ENCODE peak calls at places on chromosomes 2 and 18, in four cellular contexts. F is GM12865, O is cardiac fibroblast, S is WTC11. J is an unnamed sample.

GRCh38 chr2:199308567-199308966 is 149.2 kb downstream of the SATB2 start:
- DNase-seq in S (no peak), O (no peak), F (no peak), J (no peak)

GRCh38 chr18:46555724-46556123 is 101.3 kb downstream of the LOXHD1 start:
- DNase-seq in S (peak), F (peak), O (peak), J (no peak)

GRCh38 chr2:241356871-241357260 is 781 bp downstream of the FARP2 start:
- DNase-seq in F (no peak), O (no peak), S (no peak), J (no peak)

GRCh38 chr2:172894723-172895387 is 159.2 kb downstream of the RAPGEF4 start:
- DNase-seq in O (no peak), S (no peak), F (no peak), J (no peak)

GRCh38 chr2:56474412-56475158 is 290.8 kb downstream of the CCDC85A start:
- DNase-seq in O (peak), F (no peak), S (no peak), J (no peak)

GRCh38 chr2:38191516-38191915 is 115.6 kb upstream of the CYP1B1 start:
- DNase-seq in S (no peak), F (no peak), O (no peak), J (no peak)

GRCh38 chr18:59823611-59824195 is 76.1 kb upstream of the PMAIP1 start:
- DNase-seq in F (peak), O (peak), S (peak), J (no peak)

GRCh38 chr18:48996901-48997463 is 46.2 kb upstream of the SMAD7 start:
- DNase-seq in O (peak), F (no peak), S (no peak), J (no peak)

GRCh38 chr2:159545080-159545479 is 71.3 kb downstream of the BAZ2B start:
- DNase-seq in O (no peak), F (no peak), S (no peak), J (no peak)

GRCh38 chr2:17996978-17997377 is 118.5 kb downstream of the KCNS3 start:
- DNase-seq in O (no peak), F (no peak), S (no peak), J (no peak)

GRCh38 chr2:156486175-156486574 is 50.0 kb downstream of the GPD2 start:
- DNase-seq in O (peak), F (no peak), S (no peak), J (no peak)